ENCODE peak calls at places on chromosome 14, in four cellular contexts. O is A172, V is HEK293T, E is fibroblast of lung. Y is an unnamed sample.

GRCh38 chr14:58749066-58749669 is 111.4 kb downstream of the DACT1 start:
- DNase-seq in O (peak; percentile 95), V (peak; percentile 49), E (peak; percentile 99), Y (no peak)

GRCh38 chr14:74946659-74947281 is 8.6 kb downstream of the PGF start:
- DNase-seq in O (no peak), V (no peak), E (no peak), Y (no peak)

GRCh38 chr14:103072595-103073366 is 11.2 kb upstream of the LBHD2 start:
- DNase-seq in O (peak; percentile 46), V (no peak), E (no peak), Y (no peak)

GRCh38 chr14:102733326-102733725 is 43.9 kb upstream of the TRAF3 start:
- DNase-seq in O (no peak), V (no peak), E (no peak), Y (no peak)

GRCh38 chr14:102591372-102591943 is 991 bp upstream of the RCOR1 start:
- DNase-seq in O (no peak), V (no peak), E (peak; percentile 22), Y (peak; percentile 21)

GRCh38 chr14:65179918-65180724 is 77.8 kb upstream of the MAX start:
- DNase-seq in O (peak; percentile 89), V (no peak), E (peak; percentile 94), Y (peak; percentile 28)

GRCh38 chr14:26008290-26008689 is 589.5 kb downstream of the NOVA1 start:
- DNase-seq in O (no peak), V (peak; percentile 36), E (no peak), Y (peak; percentile 82)

GRCh38 chr14:95523051-95523817 is 6.8 kb upstream of the SYNE3 start:
- DNase-seq in O (no peak), V (no peak), E (no peak), Y (no peak)

GRCh38 chr14:22872833-22873520 is 1.4 kb downstream of the LRP10 start:
- DNase-seq in O (no peak), V (no peak), E (no peak), Y (no peak)

GRCh38 chr14:103003850-103004249 is 53.5 kb downstream of the CDC42BPB start:
- DNase-seq in O (no peak), V (no peak), E (no peak), Y (no peak)

GRCh38 chr14:90714811-90715210 is 101.4 kb downstream of the TTC7B start:
- DNase-seq in O (no peak), V (no peak), E (peak; percentile 42), Y (no peak)

GRCh38 chr14:53412819-53413664 is 259.9 kb upstream of the DDHD1 start:
- DNase-seq in O (no peak), V (peak; percentile 26), E (no peak), Y (peak; percentile 48)

GRCh38 chr14:97697772-97698171 is 900.6 kb downstream of the VRK1 start:
- DNase-seq in O (no peak), V (no peak), E (no peak), Y (no peak)

GRCh38 chr14:93669632-93670031 is 118.7 kb downstream of the PRIMA1 start:
- DNase-seq in O (no peak), V (no peak), E (no peak), Y (no peak)

GRCh38 chr14:53663709-53664108 is 292.9 kb downstream of the BMP4 start:
- DNase-seq in O (peak; percentile 5), V (peak; percentile 26), E (peak; percentile 12), Y (peak; percentile 37)

GRCh38 chr14:97275276-97275675 is 478.1 kb downstream of the VRK1 start:
- DNase-seq in O (no peak), V (no peak), E (peak; percentile 59), Y (no peak)

GRCh38 chr14:75081835-75082234 is 12.4 kb downstream of the ZC2HC1C start:
- DNase-seq in O (no peak), V (no peak), E (no peak), Y (no peak)

GRCh38 chr14:69658664-69659261 is 47.4 kb downstream of the SUSD6 start:
- DNase-seq in O (peak; percentile 41), V (no peak), E (peak; percentile 85), Y (no peak)

GRCh38 chr14:70641548-70642312 is at the start of gene TTC9:
- DNase-seq in O (no peak), V (peak; percentile 65), E (no peak), Y (no peak)

GRCh38 chr14:100864206-100864605 is 38.3 kb downstream of the MEG3 start:
- DNase-seq in O (no peak), V (no peak), E (no peak), Y (no peak)

GRCh38 chr14:66496911-66497310 is 10.7 kb downstream of the CCDC196 start:
- DNase-seq in O (no peak), V (no peak), E (no peak), Y (no peak)